ENCODE peak calls at places on chromosomes 16 and 17, in seven cellular contexts. One of them, this sample, is unnamed.

GRCh38 chr17:5555254-5555653 is 29.1 kb downstream of the NLRP1 start:
- DNase-seq in left ventricle myocardium inferior: no peak
- DNase-seq in foreskin keratinocyte: peak; percentile 25
- DNase-seq in IMR-90: peak; percentile 83
- DNase-seq in Peyer's patch: no peak
- DNase-seq in heart right ventricle: no peak
- DNase-seq in mesendoderm: no peak
- DNase-seq in this sample: no peak

GRCh38 chr16:4401510-4401909 is 14.9 kb downstream of the CORO7 start:
- DNase-seq in left ventricle myocardium inferior: no peak
- DNase-seq in foreskin keratinocyte: no peak
- DNase-seq in IMR-90: no peak
- DNase-seq in Peyer's patch: no peak
- DNase-seq in heart right ventricle: no peak
- DNase-seq in mesendoderm: no peak
- DNase-seq in this sample: no peak

GRCh38 chr16:83615553-83615952 is 192.2 kb upstream of the HSBP1 start:
- DNase-seq in left ventricle myocardium inferior: no peak
- DNase-seq in foreskin keratinocyte: peak; percentile 18
- DNase-seq in IMR-90: peak; percentile 48
- DNase-seq in Peyer's patch: no peak
- DNase-seq in heart right ventricle: no peak
- DNase-seq in mesendoderm: no peak
- DNase-seq in this sample: no peak

GRCh38 chr16:80527297-80527696 is 13.5 kb upstream of the DYNLRB2 start:
- DNase-seq in left ventricle myocardium inferior: no peak
- DNase-seq in foreskin keratinocyte: peak; percentile 28
- DNase-seq in IMR-90: peak; percentile 11
- DNase-seq in Peyer's patch: no peak
- DNase-seq in heart right ventricle: no peak
- DNase-seq in mesendoderm: peak; percentile 66
- DNase-seq in this sample: no peak

GRCh38 chr16:24747425-24747824 is 18.0 kb downstream of the TNRC6A start:
- DNase-seq in left ventricle myocardium inferior: no peak
- DNase-seq in foreskin keratinocyte: no peak
- DNase-seq in IMR-90: no peak
- DNase-seq in Peyer's patch: no peak
- DNase-seq in heart right ventricle: no peak
- DNase-seq in mesendoderm: no peak
- DNase-seq in this sample: no peak

GRCh38 chr17:75822119-75822799 is 21.9 kb downstream of the UNC13D start:
- DNase-seq in left ventricle myocardium inferior: no peak
- DNase-seq in foreskin keratinocyte: no peak
- DNase-seq in IMR-90: no peak
- DNase-seq in Peyer's patch: peak; percentile 71
- DNase-seq in heart right ventricle: no peak
- DNase-seq in mesendoderm: no peak
- DNase-seq in this sample: no peak

GRCh38 chr17:6556121-6557039 is at the start of gene PITPNM3:
- DNase-seq in left ventricle myocardium inferior: no peak
- DNase-seq in foreskin keratinocyte: no peak
- DNase-seq in IMR-90: no peak
- DNase-seq in Peyer's patch: peak; percentile 60
- DNase-seq in heart right ventricle: no peak
- DNase-seq in mesendoderm: no peak
- DNase-seq in this sample: no peak

GRCh38 chr17:17445296-17445924 is 31.4 kb upstream of the MED9 start:
- DNase-seq in left ventricle myocardium inferior: no peak
- DNase-seq in foreskin keratinocyte: no peak
- DNase-seq in IMR-90: no peak
- DNase-seq in Peyer's patch: no peak
- DNase-seq in heart right ventricle: no peak
- DNase-seq in mesendoderm: peak; percentile 35
- DNase-seq in this sample: no peak

GRCh38 chr16:31356566-31357323 is 1.8 kb downstream of the ITGAX start:
- DNase-seq in left ventricle myocardium inferior: no peak
- DNase-seq in foreskin keratinocyte: no peak
- DNase-seq in IMR-90: no peak
- DNase-seq in Peyer's patch: no peak
- DNase-seq in heart right ventricle: no peak
- DNase-seq in mesendoderm: peak; percentile 27
- DNase-seq in this sample: no peak

GRCh38 chr16:23149267-23149992 is at the start of gene USP31:
- DNase-seq in left ventricle myocardium inferior: peak; percentile 96
- DNase-seq in foreskin keratinocyte: peak; percentile 95
- DNase-seq in IMR-90: peak; percentile 93
- DNase-seq in Peyer's patch: peak; percentile 96
- DNase-seq in heart right ventricle: peak; percentile 97
- DNase-seq in mesendoderm: peak; percentile 97
- DNase-seq in this sample: peak; percentile 91

GRCh38 chr17:81210868-81211267 is 11.9 kb downstream of the CEP131 start:
- DNase-seq in left ventricle myocardium inferior: no peak
- DNase-seq in foreskin keratinocyte: no peak
- DNase-seq in IMR-90: no peak
- DNase-seq in Peyer's patch: no peak
- DNase-seq in heart right ventricle: no peak
- DNase-seq in mesendoderm: peak; percentile 23
- DNase-seq in this sample: no peak

GRCh38 chr17:73786286-73786743 is 142.1 kb upstream of the SDK2 start:
- DNase-seq in left ventricle myocardium inferior: no peak
- DNase-seq in foreskin keratinocyte: no peak
- DNase-seq in IMR-90: no peak
- DNase-seq in Peyer's patch: peak; percentile 67
- DNase-seq in heart right ventricle: no peak
- DNase-seq in mesendoderm: peak; percentile 70
- DNase-seq in this sample: no peak

GRCh38 chr16:70685938-70686375 is at the start of gene MTSS2:
- DNase-seq in left ventricle myocardium inferior: peak; percentile 87
- DNase-seq in foreskin keratinocyte: no peak
- DNase-seq in IMR-90: peak; percentile 85
- DNase-seq in Peyer's patch: peak; percentile 81
- DNase-seq in heart right ventricle: peak; percentile 89
- DNase-seq in mesendoderm: peak; percentile 84
- DNase-seq in this sample: peak; percentile 62

GRCh38 chr17:47652570-47652969 is 2.9 kb downstream of the KPNB1 start:
- DNase-seq in left ventricle myocardium inferior: no peak
- DNase-seq in foreskin keratinocyte: no peak
- DNase-seq in IMR-90: peak; percentile 13
- DNase-seq in Peyer's patch: no peak
- DNase-seq in heart right ventricle: no peak
- DNase-seq in mesendoderm: peak; percentile 30
- DNase-seq in this sample: no peak

GRCh38 chr17:21211825-21212479 is 2.0 kb downstream of the TMEM11 start:
- DNase-seq in left ventricle myocardium inferior: no peak
- DNase-seq in foreskin keratinocyte: no peak
- DNase-seq in IMR-90: no peak
- DNase-seq in Peyer's patch: peak; percentile 57
- DNase-seq in heart right ventricle: no peak
- DNase-seq in mesendoderm: no peak
- DNase-seq in this sample: no peak

GRCh38 chr17:17868637-17869522 is 32.1 kb upstream of the SREBF1 start:
- DNase-seq in left ventricle myocardium inferior: no peak
- DNase-seq in foreskin keratinocyte: no peak
- DNase-seq in IMR-90: peak; percentile 62
- DNase-seq in Peyer's patch: no peak
- DNase-seq in heart right ventricle: no peak
- DNase-seq in mesendoderm: peak; percentile 83
- DNase-seq in this sample: no peak

GRCh38 chr17:34126965-34127364 is 128.1 kb upstream of the CCL2 start:
- DNase-seq in left ventricle myocardium inferior: no peak
- DNase-seq in foreskin keratinocyte: no peak
- DNase-seq in IMR-90: no peak
- DNase-seq in Peyer's patch: no peak
- DNase-seq in heart right ventricle: no peak
- DNase-seq in mesendoderm: no peak
- DNase-seq in this sample: no peak

GRCh38 chr17:19327039-19327776 is 35.3 kb downstream of the B9D1 start:
- DNase-seq in left ventricle myocardium inferior: no peak
- DNase-seq in foreskin keratinocyte: peak; percentile 94
- DNase-seq in IMR-90: peak; percentile 80
- DNase-seq in Peyer's patch: no peak
- DNase-seq in heart right ventricle: no peak
- DNase-seq in mesendoderm: no peak
- DNase-seq in this sample: no peak

GRCh38 chr16:8550728-8551387 is 39.5 kb downstream of the TMEM114 start:
- DNase-seq in left ventricle myocardium inferior: no peak
- DNase-seq in foreskin keratinocyte: no peak
- DNase-seq in IMR-90: no peak
- DNase-seq in Peyer's patch: no peak
- DNase-seq in heart right ventricle: no peak
- DNase-seq in mesendoderm: no peak
- DNase-seq in this sample: no peak

GRCh38 chr16:8548166-8548565 is 42.1 kb downstream of the TMEM114 start:
- DNase-seq in left ventricle myocardium inferior: no peak
- DNase-seq in foreskin keratinocyte: no peak
- DNase-seq in IMR-90: no peak
- DNase-seq in Peyer's patch: no peak
- DNase-seq in heart right ventricle: no peak
- DNase-seq in mesendoderm: no peak
- DNase-seq in this sample: no peak

GRCh38 chr16:8549843-8550412 is 40.4 kb downstream of the TMEM114 start:
- DNase-seq in left ventricle myocardium inferior: no peak
- DNase-seq in foreskin keratinocyte: no peak
- DNase-seq in IMR-90: no peak
- DNase-seq in Peyer's patch: no peak
- DNase-seq in heart right ventricle: no peak
- DNase-seq in mesendoderm: no peak
- DNase-seq in this sample: no peak

GRCh38 chr16:8551388-8552332 is 38.7 kb downstream of the TMEM114 start:
- DNase-seq in left ventricle myocardium inferior: no peak
- DNase-seq in foreskin keratinocyte: no peak
- DNase-seq in IMR-90: no peak
- DNase-seq in Peyer's patch: no peak
- DNase-seq in heart right ventricle: no peak
- DNase-seq in mesendoderm: no peak
- DNase-seq in this sample: no peak

GRCh38 chr16:8547756-8548155 is 42.6 kb downstream of the TMEM114 start:
- DNase-seq in left ventricle myocardium inferior: no peak
- DNase-seq in foreskin keratinocyte: no peak
- DNase-seq in IMR-90: no peak
- DNase-seq in Peyer's patch: no peak
- DNase-seq in heart right ventricle: no peak
- DNase-seq in mesendoderm: no peak
- DNase-seq in this sample: no peak
- H3K27ac ChIP-seq in left ventricle myocardium inferior: no peak overlapping the region
- H3K27ac ChIP-seq in foreskin keratinocyte: no peak overlapping the region
- H3K27ac ChIP-seq in IMR-90: no peak overlapping the region
- H3K27ac ChIP-seq in Peyer's patch: peak overlapping the region; percentile 22
- H3K27ac ChIP-seq in heart right ventricle: no peak overlapping the region
- H3K27ac ChIP-seq in mesendoderm: no peak overlapping the region
- H3K27ac ChIP-seq in this sample: no peak overlapping the region

DNA sequence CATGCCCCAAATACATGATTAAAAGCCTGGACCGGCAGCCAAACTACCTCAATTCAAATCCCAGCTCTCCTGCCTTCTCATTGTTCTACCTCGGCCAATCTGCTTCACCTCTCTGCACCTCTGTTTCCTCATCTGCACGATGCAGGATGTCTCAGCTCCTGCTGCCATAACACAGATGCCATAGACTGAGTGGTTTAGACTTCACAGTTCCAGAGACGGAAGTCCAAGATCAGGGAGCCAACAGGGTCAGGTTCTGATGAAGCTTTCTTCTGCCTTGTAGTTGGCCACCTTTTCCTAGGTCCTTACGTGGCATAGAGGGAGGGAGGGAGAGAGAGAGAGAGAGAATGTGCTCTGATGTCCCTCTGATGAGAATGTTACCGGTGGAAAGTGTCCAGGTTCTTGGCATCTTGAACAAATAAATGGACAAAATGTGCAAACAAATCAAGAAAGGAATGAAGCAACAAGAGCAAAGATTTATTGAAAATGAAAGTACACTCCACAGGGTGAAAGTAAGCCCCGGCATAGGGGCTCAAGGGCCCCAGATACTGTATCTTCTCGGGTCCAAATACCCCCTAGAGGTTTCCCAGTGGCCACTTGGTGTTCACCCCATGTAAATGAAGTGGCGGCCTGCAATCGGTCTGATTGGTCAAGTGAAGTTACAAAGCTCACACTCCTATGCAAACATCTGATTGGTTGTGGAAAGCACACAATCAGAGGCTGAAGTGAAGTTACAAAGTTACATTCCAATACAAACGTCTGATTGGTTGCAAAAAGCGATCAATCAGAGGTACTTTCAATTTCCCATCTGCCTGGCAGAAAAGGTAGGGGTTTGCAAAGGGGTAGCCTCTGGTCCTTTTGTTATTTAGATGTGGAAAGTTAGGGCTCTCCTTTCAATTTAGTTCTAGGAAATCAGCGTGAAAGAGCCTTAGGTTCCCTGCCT is 43.3 kb upstream of the ZCCHC14 start:
- DNase-seq in left ventricle myocardium inferior: no peak
- DNase-seq in foreskin keratinocyte: no peak
- DNase-seq in IMR-90: no peak
- DNase-seq in Peyer's patch: no peak
- DNase-seq in heart right ventricle: no peak
- DNase-seq in mesendoderm: no peak
- DNase-seq in this sample: no peak
- H3K27ac ChIP-seq in left ventricle myocardium inferior: no peak overlapping the region
- H3K27ac ChIP-seq in foreskin keratinocyte: no peak overlapping the region
- H3K27ac ChIP-seq in IMR-90: no peak overlapping the region
- H3K27ac ChIP-seq in Peyer's patch: no peak overlapping the region
- H3K27ac ChIP-seq in heart right ventricle: no peak overlapping the region
- H3K27ac ChIP-seq in mesendoderm: no peak overlapping the region
- H3K27ac ChIP-seq in this sample: no peak overlapping the region

DNA sequence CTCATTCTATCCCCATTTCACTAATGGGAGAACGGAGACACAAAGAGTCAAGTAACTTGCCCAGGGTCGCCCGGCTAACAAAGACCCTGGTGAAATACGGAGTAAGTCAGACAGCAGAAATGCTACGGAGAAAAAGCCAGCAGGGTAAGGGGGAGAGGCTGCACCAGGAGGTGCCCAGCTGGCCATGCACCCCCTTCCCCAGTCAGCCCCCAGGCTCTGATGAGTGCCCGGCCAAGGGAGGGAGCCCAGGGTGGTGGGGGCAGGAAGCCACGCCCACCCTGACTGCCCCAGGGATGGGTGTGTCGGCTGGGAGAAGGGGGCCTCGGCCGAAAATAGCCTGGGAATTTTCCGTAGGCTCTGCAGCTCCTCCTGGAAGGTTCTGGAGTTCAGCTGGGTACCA is 4.3 kb downstream of the CARHSP1 start:
- DNase-seq in left ventricle myocardium inferior: no peak
- DNase-seq in foreskin keratinocyte: no peak
- DNase-seq in IMR-90: no peak
- DNase-seq in Peyer's patch: no peak
- DNase-seq in heart right ventricle: peak; percentile 52
- DNase-seq in mesendoderm: peak; percentile 40
- DNase-seq in this sample: no peak
- H3K27ac ChIP-seq in left ventricle myocardium inferior: peak overlapping the region; percentile 90
- H3K27ac ChIP-seq in foreskin keratinocyte: no peak overlapping the region
- H3K27ac ChIP-seq in IMR-90: no peak overlapping the region
- H3K27ac ChIP-seq in Peyer's patch: no peak overlapping the region
- H3K27ac ChIP-seq in heart right ventricle: no peak overlapping the region
- H3K27ac ChIP-seq in mesendoderm: peak overlapping the region; percentile 22
- H3K27ac ChIP-seq in this sample: peak overlapping the region; percentile 83

DNA sequence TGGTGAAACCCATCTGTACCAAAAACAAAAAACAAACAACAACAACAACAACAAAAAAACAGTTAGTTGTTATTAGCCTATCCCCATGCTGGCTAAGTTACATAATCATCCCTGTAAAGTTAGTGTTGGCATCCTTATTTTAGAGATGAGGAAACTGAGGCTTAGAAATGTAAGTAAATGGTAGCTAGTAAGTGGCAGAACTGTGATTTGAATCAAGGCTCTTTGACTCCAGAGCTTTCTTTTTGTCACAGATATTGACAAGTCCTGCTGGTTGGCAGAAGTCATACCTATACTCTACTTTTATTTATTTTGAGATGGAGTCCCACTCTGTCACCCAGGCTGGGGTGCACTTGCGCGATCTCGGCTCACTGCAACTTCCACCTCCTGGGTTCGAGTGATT is 42.1 kb downstream of the PRKCA start:
- DNase-seq in left ventricle myocardium inferior: no peak
- DNase-seq in foreskin keratinocyte: no peak
- DNase-seq in IMR-90: no peak
- DNase-seq in Peyer's patch: no peak
- DNase-seq in heart right ventricle: no peak
- DNase-seq in mesendoderm: no peak
- DNase-seq in this sample: no peak
- H3K27ac ChIP-seq in left ventricle myocardium inferior: no peak overlapping the region
- H3K27ac ChIP-seq in foreskin keratinocyte: no peak overlapping the region
- H3K27ac ChIP-seq in IMR-90: no peak overlapping the region
- H3K27ac ChIP-seq in Peyer's patch: no peak overlapping the region
- H3K27ac ChIP-seq in heart right ventricle: no peak overlapping the region
- H3K27ac ChIP-seq in mesendoderm: no peak overlapping the region
- H3K27ac ChIP-seq in this sample: no peak overlapping the region